ENCODE peak calls at places on chromosomes 7 and 10, in eight cellular contexts. One of them, this sample, is unnamed.

GRCh38 chr10:33600381-33600780 is 265.9 kb upstream of the NRP1 start:
- DNase-seq in non-pigmented ciliary epithelial cell: peak; percentile 17
- DNase-seq in NCI-H2081: no peak
- DNase-seq in heart left ventricle: no peak
- DNase-seq in ELF-1: no peak
- DNase-seq in aorta: no peak
- DNase-seq in CD4-positive, alpha-beta memory T cell: no peak
- DNase-seq in tibial artery: no peak
- DNase-seq in this sample: no peak

GRCh38 chr7:134022512-134022911 is 104.6 kb upstream of the LRGUK start:
- DNase-seq in CD4-positive, alpha-beta memory T cell: no peak
- DNase-seq in aorta: no peak
- DNase-seq in NCI-H2081: peak; percentile 93
- DNase-seq in tibial artery: no peak
- DNase-seq in non-pigmented ciliary epithelial cell: no peak
- DNase-seq in ELF-1: no peak
- DNase-seq in heart left ventricle: no peak
- DNase-seq in this sample: no peak

GRCh38 chr10:21285742-21286311 is 239.7 kb downstream of the SKIDA1 start:
- DNase-seq in heart left ventricle: no peak
- DNase-seq in CD4-positive, alpha-beta memory T cell: no peak
- DNase-seq in non-pigmented ciliary epithelial cell: no peak
- DNase-seq in tibial artery: no peak
- DNase-seq in ELF-1: no peak
- DNase-seq in NCI-H2081: no peak
- DNase-seq in aorta: no peak
- DNase-seq in this sample: no peak

GRCh38 chr7:75608451-75609122 is 116.5 kb downstream of the SPDYE5 start:
- DNase-seq in aorta: no peak
- DNase-seq in non-pigmented ciliary epithelial cell: no peak
- DNase-seq in NCI-H2081: no peak
- DNase-seq in tibial artery: no peak
- DNase-seq in ELF-1: no peak
- DNase-seq in CD4-positive, alpha-beta memory T cell: no peak
- DNase-seq in heart left ventricle: no peak
- DNase-seq in this sample: no peak

GRCh38 chr7:122770943-122771342 is 68.2 kb upstream of the RNF148 start:
- DNase-seq in non-pigmented ciliary epithelial cell: no peak
- DNase-seq in heart left ventricle: no peak
- DNase-seq in CD4-positive, alpha-beta memory T cell: no peak
- DNase-seq in ELF-1: no peak
- DNase-seq in NCI-H2081: no peak
- DNase-seq in tibial artery: no peak
- DNase-seq in aorta: no peak
- DNase-seq in this sample: no peak

GRCh38 chr10:95569368-95569767 is 8.2 kb upstream of the SORBS1 start:
- DNase-seq in tibial artery: no peak
- DNase-seq in NCI-H2081: no peak
- DNase-seq in heart left ventricle: no peak
- DNase-seq in CD4-positive, alpha-beta memory T cell: no peak
- DNase-seq in aorta: no peak
- DNase-seq in ELF-1: no peak
- DNase-seq in non-pigmented ciliary epithelial cell: no peak
- DNase-seq in this sample: no peak

GRCh38 chr10:5545778-5546710 is 21.3 kb downstream of the CALML3 start:
- DNase-seq in tibial artery: peak; percentile 94
- DNase-seq in non-pigmented ciliary epithelial cell: peak; percentile 70
- DNase-seq in CD4-positive, alpha-beta memory T cell: no peak
- DNase-seq in NCI-H2081: no peak
- DNase-seq in heart left ventricle: no peak
- DNase-seq in aorta: peak; percentile 90
- DNase-seq in ELF-1: peak; percentile 49
- DNase-seq in this sample: no peak

GRCh38 chr7:33986951-33987948 is 81.9 kb downstream of the BMPER start:
- DNase-seq in aorta: no peak
- DNase-seq in non-pigmented ciliary epithelial cell: peak; percentile 99
- DNase-seq in heart left ventricle: no peak
- DNase-seq in CD4-positive, alpha-beta memory T cell: no peak
- DNase-seq in tibial artery: no peak
- DNase-seq in NCI-H2081: no peak
- DNase-seq in ELF-1: peak; percentile 65
- DNase-seq in this sample: no peak

GRCh38 chr7:138316421-138317043 is 143.5 kb upstream of the TRIM24 start:
- DNase-seq in tibial artery: no peak
- DNase-seq in heart left ventricle: no peak
- DNase-seq in ELF-1: no peak
- DNase-seq in aorta: no peak
- DNase-seq in CD4-positive, alpha-beta memory T cell: no peak
- DNase-seq in NCI-H2081: no peak
- DNase-seq in non-pigmented ciliary epithelial cell: no peak
- DNase-seq in this sample: no peak

GRCh38 chr10:106189254-106189653 is 975.3 kb downstream of the SORCS1 start:
- DNase-seq in aorta: no peak
- DNase-seq in tibial artery: no peak
- DNase-seq in ELF-1: peak; percentile 35
- DNase-seq in non-pigmented ciliary epithelial cell: no peak
- DNase-seq in CD4-positive, alpha-beta memory T cell: no peak
- DNase-seq in heart left ventricle: no peak
- DNase-seq in NCI-H2081: no peak
- DNase-seq in this sample: no peak

GRCh38 chr10:31630866-31631567 is 297.6 kb downstream of the ARHGAP12 start:
- DNase-seq in NCI-H2081: no peak
- DNase-seq in aorta: no peak
- DNase-seq in tibial artery: no peak
- DNase-seq in ELF-1: no peak
- DNase-seq in CD4-positive, alpha-beta memory T cell: no peak
- DNase-seq in heart left ventricle: peak; percentile 78
- DNase-seq in non-pigmented ciliary epithelial cell: no peak
- DNase-seq in this sample: no peak

GRCh38 chr10:33571616-33572015 is 237.1 kb upstream of the NRP1 start:
- DNase-seq in CD4-positive, alpha-beta memory T cell: no peak
- DNase-seq in heart left ventricle: no peak
- DNase-seq in aorta: no peak
- DNase-seq in NCI-H2081: no peak
- DNase-seq in tibial artery: no peak
- DNase-seq in ELF-1: no peak
- DNase-seq in non-pigmented ciliary epithelial cell: no peak
- DNase-seq in this sample: no peak

GRCh38 chr10:8306685-8307364 is 252.3 kb downstream of the GATA3 start:
- DNase-seq in ELF-1: no peak
- DNase-seq in CD4-positive, alpha-beta memory T cell: no peak
- DNase-seq in non-pigmented ciliary epithelial cell: no peak
- DNase-seq in NCI-H2081: no peak
- DNase-seq in tibial artery: no peak
- DNase-seq in aorta: no peak
- DNase-seq in heart left ventricle: no peak
- DNase-seq in this sample: no peak

GRCh38 chr7:158072889-158073730 is 514.5 kb downstream of the PTPRN2 start:
- DNase-seq in tibial artery: peak; percentile 45
- DNase-seq in non-pigmented ciliary epithelial cell: no peak
- DNase-seq in NCI-H2081: no peak
- DNase-seq in CD4-positive, alpha-beta memory T cell: no peak
- DNase-seq in ELF-1: no peak
- DNase-seq in heart left ventricle: no peak
- DNase-seq in aorta: peak; percentile 69
- DNase-seq in this sample: no peak

GRCh38 chr10:11444148-11444516 is 167.3 kb downstream of the USP6NL start:
- DNase-seq in ELF-1: no peak
- DNase-seq in tibial artery: no peak
- DNase-seq in NCI-H2081: no peak
- DNase-seq in non-pigmented ciliary epithelial cell: no peak
- DNase-seq in aorta: no peak
- DNase-seq in CD4-positive, alpha-beta memory T cell: no peak
- DNase-seq in heart left ventricle: no peak
- DNase-seq in this sample: no peak

GRCh38 chr7:45183711-45184210 is 26.2 kb downstream of the RAMP3 start:
- DNase-seq in tibial artery: peak; percentile 35
- DNase-seq in heart left ventricle: peak; percentile 19
- DNase-seq in CD4-positive, alpha-beta memory T cell: no peak
- DNase-seq in NCI-H2081: no peak
- DNase-seq in ELF-1: no peak
- DNase-seq in non-pigmented ciliary epithelial cell: no peak
- DNase-seq in aorta: peak; percentile 57
- DNase-seq in this sample: no peak

GRCh38 chr10:76010703-76011102 is 579.3 kb downstream of the LRMDA start:
- DNase-seq in aorta: no peak
- DNase-seq in heart left ventricle: no peak
- DNase-seq in CD4-positive, alpha-beta memory T cell: no peak
- DNase-seq in tibial artery: no peak
- DNase-seq in ELF-1: peak; percentile 28
- DNase-seq in non-pigmented ciliary epithelial cell: no peak
- DNase-seq in NCI-H2081: no peak
- DNase-seq in this sample: no peak

GRCh38 chr7:148385009-148385682 is 205.4 kb upstream of the C7orf33 start:
- DNase-seq in tibial artery: no peak
- DNase-seq in ELF-1: no peak
- DNase-seq in aorta: no peak
- DNase-seq in heart left ventricle: no peak
- DNase-seq in CD4-positive, alpha-beta memory T cell: no peak
- DNase-seq in NCI-H2081: no peak
- DNase-seq in non-pigmented ciliary epithelial cell: no peak
- DNase-seq in this sample: no peak

GRCh38 chr10:102511562-102512274 is 7.9 kb downstream of the SUFU start:
- DNase-seq in non-pigmented ciliary epithelial cell: no peak
- DNase-seq in NCI-H2081: no peak
- DNase-seq in ELF-1: no peak
- DNase-seq in aorta: peak; percentile 2
- DNase-seq in tibial artery: peak; percentile 43
- DNase-seq in CD4-positive, alpha-beta memory T cell: no peak
- DNase-seq in heart left ventricle: no peak
- DNase-seq in this sample: no peak